ENCODE peak calls at places on chromosome 17, in five cellular contexts. P, D, Y, C and Q are unnamed samples.

GRCh38 chr17:32998111-32998892 is 6.7 kb downstream of the SPACA3 start:
- DNase-seq in P (peak; percentile 90), D (peak; percentile 86), Y (peak; percentile 35), C (peak; percentile 69), Q (peak; percentile 62)

GRCh38 chr17:37089998-37090397 is 141.2 kb downstream of the AATF start:
- DNase-seq in P (no peak), D (no peak), Y (no peak), C (no peak), Q (no peak)

GRCh38 chr17:82674656-82675475 is 23.6 kb downstream of the RAB40B start:
- DNase-seq in P (no peak), D (no peak), Y (no peak), C (no peak), Q (no peak)

GRCh38 chr17:18117974-18118632 is 9.5 kb downstream of the MYO15A start:
- DNase-seq in P (no peak), D (no peak), Y (no peak), C (no peak), Q (no peak)

GRCh38 chr17:13735861-13736260 is 134.1 kb upstream of the HS3ST3A1 start:
- DNase-seq in P (no peak), D (no peak), Y (no peak), C (no peak), Q (no peak)

GRCh38 chr17:40554646-40555295 is 10.5 kb downstream of the CCR7 start:
- DNase-seq in P (no peak), D (no peak), Y (peak; percentile 27), C (no peak), Q (no peak)

GRCh38 chr17:7497228-7497627 is 13.1 kb downstream of the POLR2A start:
- DNase-seq in P (no peak), D (no peak), Y (no peak), C (no peak), Q (no peak)

GRCh38 chr17:32519769-32520701 is 33.2 kb downstream of the CDK5R1 start:
- DNase-seq in P (no peak), D (no peak), Y (peak; percentile 68), C (no peak), Q (peak; percentile 63)

GRCh38 chr17:74851612-74852236 is 8.0 kb downstream of the GRIN2C start:
- DNase-seq in P (no peak), D (no peak), Y (no peak), C (no peak), Q (no peak)

GRCh38 chr17:39527220-39527813 is 66.0 kb downstream of the CDK12 start:
- DNase-seq in P (no peak), D (peak; percentile 17), Y (peak; percentile 7), C (peak; percentile 37), Q (peak; percentile 49)

GRCh38 chr17:43003542-43004172 is 2.9 kb upstream of the IFI35 start:
- DNase-seq in P (no peak), D (no peak), Y (no peak), C (peak; percentile 80), Q (peak; percentile 73)

GRCh38 chr17:850828-851759 is 68.9 kb downstream of the MRM3 start:
- DNase-seq in P (no peak), D (peak; percentile 51), Y (no peak), C (no peak), Q (peak; percentile 57)

GRCh38 chr17:80796430-80796861 is 195.2 kb upstream of the CHMP6 start:
- DNase-seq in P (no peak), D (no peak), Y (no peak), C (no peak), Q (no peak)

GRCh38 chr17:78890111-78890897 is 12.7 kb downstream of the CEP295NL start:
- DNase-seq in P (no peak), D (no peak), Y (peak; percentile 82), C (no peak), Q (no peak)

GRCh38 chr17:13544292-13544691 is 57.4 kb downstream of the HS3ST3A1 start:
- DNase-seq in P (no peak), D (no peak), Y (no peak), C (peak; percentile 20), Q (peak; percentile 0)

DNA sequence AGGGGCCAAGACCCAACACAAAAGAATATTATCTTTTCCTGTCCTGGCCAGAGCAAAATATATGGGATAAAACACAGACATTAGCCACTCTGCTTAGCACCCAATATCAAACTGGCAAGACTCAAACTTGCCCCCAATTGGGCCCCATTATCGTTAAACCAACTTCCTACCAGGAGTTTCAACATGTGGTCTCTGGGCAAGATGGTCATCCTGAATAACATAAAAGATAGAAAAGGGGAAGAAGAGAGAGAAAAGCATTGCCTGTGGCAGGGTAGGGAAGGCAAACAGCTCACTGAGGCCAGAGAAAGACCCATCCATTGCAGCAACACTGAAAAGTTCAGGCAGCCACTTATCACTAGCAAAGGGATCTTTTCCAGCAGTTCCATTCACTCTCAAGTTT is 502.1 kb downstream of the KIF2B start:
- DNase-seq in P (no peak), D (no peak), Y (no peak), C (no peak), Q (no peak)
- TF ChIP-seq CTCF in P (no peak), D (no peak), Y (no peak), C (no peak), Q (no peak)

DNA sequence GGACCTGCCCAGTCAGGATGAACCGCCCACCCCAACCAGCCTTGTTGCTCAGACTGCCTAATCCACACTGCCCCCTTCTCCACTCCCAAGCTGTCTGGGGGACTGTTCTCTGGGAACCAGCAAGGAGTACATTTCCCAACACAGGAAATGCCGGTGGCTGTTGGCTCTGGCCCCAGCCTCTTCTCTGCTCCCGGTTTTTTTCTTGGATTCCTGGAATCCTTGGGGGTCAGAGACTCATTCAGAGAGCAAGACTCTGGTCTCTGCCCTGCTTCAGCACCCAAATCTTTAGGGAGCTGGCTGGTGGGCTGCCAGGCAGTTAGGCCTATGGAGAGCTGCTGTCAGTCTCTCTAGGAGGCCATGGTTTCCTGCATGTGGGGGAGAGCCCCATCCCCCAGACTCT is 10.8 kb upstream of the MTMR4 start:
- DNase-seq in P (no peak), D (no peak), Y (no peak), C (no peak), Q (peak; percentile 62)
- TF ChIP-seq CTCF in P (no peak), D (no peak), Y (no peak), C (no peak), Q (no peak)

DNA sequence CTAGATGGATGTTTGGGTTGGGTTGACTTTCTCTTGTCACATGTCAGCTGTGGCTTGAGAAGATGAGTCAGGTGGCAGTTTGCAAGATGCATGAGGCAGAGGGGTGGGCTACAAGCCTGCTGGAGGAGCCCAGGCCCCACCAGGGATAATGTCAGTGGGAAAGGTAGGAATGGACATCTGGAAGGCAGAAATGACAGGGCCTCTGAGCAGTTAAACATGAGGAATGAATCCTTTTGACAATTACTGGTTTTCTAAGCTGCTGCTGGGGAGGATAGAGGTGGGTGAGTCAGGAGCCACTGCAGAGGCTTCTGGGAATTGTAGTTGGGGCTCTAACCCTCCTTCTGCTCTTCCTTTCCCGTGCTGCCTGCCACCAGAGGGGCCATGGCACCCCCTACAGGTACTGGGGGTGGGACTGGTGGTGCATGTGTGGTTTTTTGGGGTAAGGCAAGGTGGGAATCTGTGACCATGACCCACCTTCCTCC is 15.7 kb downstream of the SLC52A1 start:
- DNase-seq in P (no peak), D (no peak), Y (no peak), C (no peak), Q (no peak)
- TF ChIP-seq CTCF in P (no peak), D (peak; percentile 3), Y (peak; percentile 38), C (peak; percentile 9), Q (no peak)

GRCh38 chr17:45108595-45109521 is 23.5 kb downstream of the PLCD3 start:
- DNase-seq in P (no peak), D (no peak), Y (no peak), C (peak; percentile 51), Q (no peak)
- TF ChIP-seq CTCF in P (no peak), D (no peak), Y (no peak), C (peak; percentile 46), Q (peak; percentile 24)

GRCh38 chr17:69246202-69246601 is 17.6 kb upstream of the ABCA10 start:
- DNase-seq in P (no peak), D (no peak), Y (no peak), C (no peak), Q (no peak)
- TF ChIP-seq CTCF in P (no peak), D (no peak), Y (no peak), C (no peak), Q (no peak)